ENCODE peak calls at places on chromosomes 6 and 20, in nine cellular contexts. X, L, T, A, J, K, Z, O and S are unnamed samples.

GRCh38 chr6:113526553-113526952 is 330.6 kb upstream of the MARCKS start:
- DNase-seq in X (no peak), L (no peak), T (no peak), A (no peak), J (peak), K (no peak), Z (no peak), O (no peak), S (no peak)

GRCh38 chr6:43977404-43978111 is 149.7 kb downstream of the MRPL14 start:
- DNase-seq in X (no peak), L (no peak), T (no peak), A (no peak), J (no peak), K (no peak), Z (no peak), O (peak), S (no peak)

GRCh38 chr20:32159766-32160221 is 47.7 kb downstream of the PLAGL2 start:
- DNase-seq in X (no peak), L (no peak), T (no peak), A (no peak), J (no peak), K (no peak), Z (no peak), O (no peak), S (no peak)

GRCh38 chr6:143864234-143864633 is at the start of gene ZC2HC1B:
- DNase-seq in X (no peak), L (no peak), T (no peak), A (no peak), J (no peak), K (no peak), Z (no peak), O (no peak), S (no peak)

GRCh38 chr20:57618091-57618765 is 2.0 kb downstream of the ZBP1 start:
- DNase-seq in X (no peak), L (no peak), T (no peak), A (no peak), J (peak), K (no peak), Z (peak), O (peak), S (no peak)

GRCh38 chr20:37378420-37378784 is 32.5 kb downstream of the SRC start:
- DNase-seq in X (no peak), L (no peak), T (no peak), A (no peak), J (no peak), K (no peak), Z (no peak), O (no peak), S (no peak)

GRCh38 chr6:14165091-14165490 is 47.5 kb downstream of the CD83 start:
- DNase-seq in X (no peak), L (peak), T (no peak), A (no peak), J (peak), K (peak), Z (no peak), O (no peak), S (no peak)

GRCh38 chr20:31568773-31569162 is 36.3 kb upstream of the ID1 start:
- DNase-seq in X (no peak), L (no peak), T (no peak), A (no peak), J (no peak), K (no peak), Z (no peak), O (no peak), S (no peak)

GRCh38 chr20:2118783-2119182 is 17.2 kb downstream of the STK35 start:
- DNase-seq in X (no peak), L (no peak), T (no peak), A (no peak), J (peak), K (no peak), Z (peak), O (no peak), S (no peak)

GRCh38 chr6:46269447-46270229 is 98.9 kb upstream of the ENPP5 start:
- DNase-seq in X (no peak), L (peak), T (peak), A (no peak), J (no peak), K (no peak), Z (no peak), O (no peak), S (peak)

GRCh38 chr6:34529665-34530327 is 26.3 kb downstream of the SPDEF start:
- DNase-seq in X (peak), L (no peak), T (no peak), A (no peak), J (peak), K (no peak), Z (no peak), O (no peak), S (peak)

GRCh38 chr20:58892126-58892931 is 39.8 kb downstream of the GNAS start:
- DNase-seq in X (peak), L (peak), T (peak), A (peak), J (peak), K (no peak), Z (peak), O (peak), S (peak)

GRCh38 chr6:20704325-20704724 is 170.1 kb downstream of the CDKAL1 start:
- DNase-seq in X (no peak), L (peak), T (no peak), A (no peak), J (no peak), K (no peak), Z (no peak), O (no peak), S (no peak)

GRCh38 chr6:56802570-56802969 is 152.3 kb upstream of the BEND6 start:
- DNase-seq in X (no peak), L (peak), T (no peak), A (no peak), J (peak), K (no peak), Z (no peak), O (no peak), S (no peak)

GRCh38 chr6:43716099-43716498 is 28.5 kb upstream of the MRPS18A start:
- DNase-seq in X (peak), L (no peak), T (no peak), A (no peak), J (no peak), K (no peak), Z (no peak), O (no peak), S (peak)

GRCh38 chr6:11263185-11263817 is 30.8 kb upstream of the NEDD9 start:
- DNase-seq in X (no peak), L (peak), T (no peak), A (no peak), J (peak), K (no peak), Z (no peak), O (no peak), S (no peak)

GRCh38 chr20:2052741-2053140 is 48.9 kb upstream of the STK35 start:
- DNase-seq in X (no peak), L (no peak), T (no peak), A (no peak), J (no peak), K (no peak), Z (no peak), O (no peak), S (no peak)

GRCh38 chr6:139883776-139884175 is 509.3 kb upstream of the CITED2 start:
- DNase-seq in X (no peak), L (peak), T (no peak), A (no peak), J (no peak), K (no peak), Z (no peak), O (no peak), S (no peak)

GRCh38 chr20:36825374-36826104 is 50.4 kb upstream of the TLDC2 start:
- DNase-seq in X (peak), L (no peak), T (peak), A (no peak), J (no peak), K (no peak), Z (no peak), O (no peak), S (peak)

GRCh38 chr20:45308078-45308778 is at the start of gene MATN4:
- DNase-seq in X (no peak), L (no peak), T (no peak), A (no peak), J (no peak), K (no peak), Z (no peak), O (no peak), S (no peak)

GRCh38 chr6:109834595-109835437 is 143.3 kb upstream of the GPR6 start:
- DNase-seq in X (no peak), L (no peak), T (no peak), A (peak), J (no peak), K (no peak), Z (no peak), O (no peak), S (no peak)

GRCh38 chr6:1233924-1234323 is 78.0 kb upstream of the FOXQ1 start:
- DNase-seq in X (no peak), L (no peak), T (no peak), A (no peak), J (no peak), K (no peak), Z (no peak), O (no peak), S (no peak)

GRCh38 chr6:44076366-44077200 is 50.7 kb downstream of the MRPL14 start:
- DNase-seq in X (no peak), L (no peak), T (no peak), A (no peak), J (no peak), K (no peak), Z (no peak), O (no peak), S (peak)

GRCh38 chr6:21665436-21666199 is 72.1 kb downstream of the SOX4 start:
- DNase-seq in X (no peak), L (no peak), T (no peak), A (no peak), J (no peak), K (no peak), Z (no peak), O (no peak), S (no peak)

GRCh38 chr20:18793625-18794427 is 19.8 kb upstream of the SCP2D1 start:
- DNase-seq in X (peak), L (peak), T (peak), A (peak), J (peak), K (peak), Z (peak), O (peak), S (peak)

GRCh38 chr6:108555399-108556052 is 5.2 kb upstream of the FOXO3 start:
- DNase-seq in X (no peak), L (peak), T (no peak), A (no peak), J (peak), K (no peak), Z (no peak), O (no peak), S (no peak)

GRCh38 chr20:57760698-57761412 is 51.0 kb upstream of the PMEPA1 start:
- DNase-seq in X (no peak), L (no peak), T (no peak), A (no peak), J (no peak), K (no peak), Z (no peak), O (no peak), S (no peak)

GRCh38 chr6:169073311-169073710 is 180.3 kb downstream of the THBS2 start:
- DNase-seq in X (no peak), L (peak), T (no peak), A (no peak), J (no peak), K (peak), Z (no peak), O (no peak), S (no peak)

GRCh38 chr6:77502966-77503365 is 39.7 kb upstream of the HTR1B start:
- DNase-seq in X (no peak), L (peak), T (no peak), A (no peak), J (peak), K (no peak), Z (no peak), O (no peak), S (no peak)

GRCh38 chr20:23061713-23062561 is 12.5 kb upstream of the THBD start:
- DNase-seq in X (peak), L (peak), T (no peak), A (no peak), J (peak), K (peak), Z (no peak), O (no peak), S (no peak)

GRCh38 chr6:75802366-75802765 is 53.3 kb downstream of the MYO6 start:
- DNase-seq in X (no peak), L (peak), T (no peak), A (no peak), J (no peak), K (no peak), Z (no peak), O (no peak), S (no peak)

GRCh38 chr6:24972551-24972950 is 36.8 kb upstream of the RIPOR2 start:
- DNase-seq in X (no peak), L (no peak), T (no peak), A (no peak), J (no peak), K (no peak), Z (no peak), O (no peak), S (no peak)

GRCh38 chr20:48275737-48276342 is 490.6 kb upstream of the SULF2 start:
- DNase-seq in X (no peak), L (peak), T (no peak), A (peak), J (no peak), K (no peak), Z (no peak), O (no peak), S (no peak)